ENCODE peak calls at places on chromosomes 5 and 9, in six cellular contexts. C is GM23248, W is A549, O is adrenal gland, X is neuronal stem cell, K is lung. G is an unnamed sample.

GRCh38 chr5:133669472-133669871 is 57.1 kb upstream of the FSTL4 start:
- DNase-seq in O (no peak), C (no peak), K (peak; percentile 14), W (no peak), X (no peak), G (no peak)

GRCh38 chr5:457195-457961 is 14.4 kb downstream of the EXOC3 start:
- DNase-seq in C (no peak), X (no peak), O (no peak), W (no peak), K (no peak), G (no peak)

GRCh38 chr5:32955814-32956213 is 244.7 kb downstream of the NPR3 start:
- DNase-seq in K (no peak), W (no peak), X (no peak), O (no peak), C (no peak), G (no peak)

GRCh38 chr9:19992556-19992955 is 203.7 kb upstream of the SLC24A2 start:
- DNase-seq in C (peak; percentile 86), W (no peak), X (no peak), K (no peak), O (no peak), G (no peak)

GRCh38 chr5:60844429-60844890 is 391 bp upstream of the ELOVL7 start:
- DNase-seq in X (no peak), O (peak; percentile 41), W (no peak), K (no peak), C (peak; percentile 41), G (no peak)

GRCh38 chr9:70134360-70134759 is 90.7 kb downstream of the MAMDC2 start:
- DNase-seq in W (no peak), O (no peak), K (no peak), C (no peak), X (no peak), G (no peak)

GRCh38 chr9:76082062-76082461 is 191.6 kb downstream of the PCSK5 start:
- DNase-seq in K (no peak), W (no peak), O (no peak), C (no peak), X (no peak), G (no peak)

GRCh38 chr9:72857632-72858011 is 95.2 kb downstream of the ALDH1A1 start:
- DNase-seq in K (no peak), X (no peak), C (no peak), W (peak; percentile 57), O (no peak), G (no peak)

GRCh38 chr5:113043491-113043931 is 66.9 kb downstream of the DCP2 start:
- DNase-seq in C (peak; percentile 40), X (no peak), W (no peak), O (peak; percentile 50), K (no peak), G (no peak)

GRCh38 chr5:168464214-168464613 is 22.1 kb upstream of the RARS1 start:
- DNase-seq in W (no peak), O (no peak), C (peak; percentile 8), K (no peak), X (no peak), G (no peak)

GRCh38 chr9:131697908-131698714 is 41.8 kb downstream of the RAPGEF1 start:
- DNase-seq in W (peak; percentile 37), K (no peak), C (no peak), X (no peak), O (peak; percentile 62), G (no peak)

GRCh38 chr5:166716856-166717492 is 1574.5 kb upstream of the WWC1 start:
- DNase-seq in C (no peak), O (no peak), W (no peak), X (no peak), K (no peak), G (no peak)

GRCh38 chr9:86730165-86730928 is 217.0 kb downstream of the GAS1 start:
- DNase-seq in C (peak; percentile 35), X (no peak), O (peak; percentile 42), W (no peak), K (no peak), G (no peak)

GRCh38 chr5:149073217-149073616 is 10.4 kb upstream of the SH3TC2 start:
- DNase-seq in W (peak; percentile 8), K (no peak), C (peak; percentile 16), X (no peak), O (no peak), G (no peak)

DNA sequence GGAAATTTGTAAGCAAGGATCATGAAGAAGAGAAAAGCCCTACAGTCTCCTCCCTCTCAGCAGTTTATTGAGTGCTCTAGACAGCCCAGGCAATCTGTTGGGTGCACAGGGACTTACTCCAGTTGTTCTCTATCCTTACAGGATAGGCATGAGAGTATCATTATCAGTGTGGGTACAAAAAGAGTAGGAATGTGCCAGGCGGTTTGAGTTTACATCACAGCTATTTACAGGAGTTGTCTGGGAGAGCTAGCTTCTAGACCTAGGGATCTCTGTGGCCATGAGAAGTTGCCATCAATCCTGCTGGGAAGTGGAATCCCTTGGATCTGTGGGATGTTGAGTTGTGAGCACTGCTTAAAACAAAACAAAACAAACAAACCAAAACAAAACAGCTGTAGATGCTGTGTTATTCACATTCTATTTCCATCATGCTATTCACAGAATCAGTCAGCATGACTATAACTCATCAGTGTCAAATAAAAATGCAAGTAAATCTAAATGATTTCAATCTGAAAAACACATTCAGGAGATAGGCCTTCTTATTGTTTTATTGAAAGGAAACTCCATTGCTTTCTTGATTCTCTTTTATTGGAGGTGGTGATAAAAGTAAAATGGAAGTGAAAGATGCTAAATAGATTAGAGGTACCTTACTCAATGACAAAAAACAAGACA is 552.4 kb upstream of the ZNF608 start:
- DNase-seq in O (no peak), C (no peak), K (no peak), W (no peak), X (no peak), G (no peak)
- H3K27ac ChIP-seq in O (no peak overlapping the region), C (no peak overlapping the region), K (no peak overlapping the region), W (no peak overlapping the region), X (no peak overlapping the region), G (no peak overlapping the region)

DNA sequence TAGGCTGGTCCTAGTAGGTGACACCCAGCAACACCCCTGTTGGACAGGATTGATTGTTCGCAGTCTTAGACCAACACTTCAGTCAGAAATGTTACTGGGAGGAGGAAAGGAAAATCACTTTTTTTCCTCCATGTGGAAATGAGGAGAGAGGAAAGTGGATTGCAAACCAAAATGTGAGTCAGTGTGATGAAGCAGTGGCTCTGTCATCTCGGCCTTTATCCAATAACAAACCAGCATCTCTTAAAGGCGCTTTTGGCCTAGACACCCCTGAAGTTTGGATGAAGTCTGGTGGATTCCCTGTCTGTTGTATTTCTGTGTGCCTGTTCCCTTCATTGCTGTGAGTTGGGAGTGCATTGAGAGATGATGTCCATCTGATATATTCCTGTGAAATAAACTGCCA is 16.7 kb downstream of the SLC46A2 start:
- DNase-seq in K (no peak), X (no peak), C (peak; percentile 57), O (no peak), W (no peak), G (no peak)
- H3K9me3 ChIP-seq in K (no peaks in the 10 kb centered on the region), X (no peaks in the 10 kb centered on the region), C (no peaks in the 10 kb centered on the region), O (no peaks in the 10 kb centered on the region), W (no peaks in the 10 kb centered on the region), G (no peaks in the 10 kb centered on the region)

DNA sequence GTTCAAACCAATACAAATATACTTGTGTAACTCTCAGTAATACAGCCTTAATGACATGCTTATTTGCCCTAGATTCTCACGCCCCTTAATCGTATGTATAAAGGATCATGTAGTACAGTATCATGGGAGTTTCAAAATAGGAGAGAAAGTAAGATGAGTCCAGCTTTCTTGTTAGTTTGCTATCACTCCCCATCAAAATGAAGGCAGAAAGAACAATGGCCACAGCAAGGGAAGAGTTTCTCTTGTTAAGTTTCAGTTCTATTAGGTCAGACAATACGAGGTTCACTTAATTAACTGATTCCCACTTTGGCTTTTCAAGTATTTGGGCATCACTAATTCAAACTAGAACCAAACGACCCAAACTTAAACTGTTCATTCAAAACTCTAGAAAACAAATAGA is 55.4 kb downstream of the CDC14B start:
- DNase-seq in K (no peak), C (no peak), W (no peak), X (no peak), O (no peak), G (no peak)
- H3K4me1 ChIP-seq in K (no peaks in the 10 kb centered on the region), C (peaks cover 10% of the 10 kb centered on the region), W (peaks cover 16% of the 10 kb centered on the region), X (peaks cover 9% of the 10 kb centered on the region), O (peaks cover 29% of the 10 kb centered on the region), G (peaks cover 5% of the 10 kb centered on the region)

GRCh38 chr5:96509313-96509712 is 76.3 kb upstream of the PCSK1 start:
- DNase-seq in C (peak; percentile 35), O (no peak), X (no peak), W (peak; percentile 83), K (no peak), G (no peak)
- H3K27ac ChIP-seq in C (peak overlapping the region; percentile 91), O (no peak overlapping the region), X (no peak overlapping the region), W (peak overlapping the region; percentile 92), K (no peak overlapping the region), G (peak overlapping the region; percentile 34)

GRCh38 chr5:83760579-83760978 is 39.9 kb upstream of the HAPLN1 start:
- DNase-seq in C (no peak), W (no peak), X (no peak), K (no peak), O (no peak), G (no peak)

GRCh38 chr5:83767409-83767992 is 46.8 kb upstream of the HAPLN1 start:
- DNase-seq in O (no peak), C (no peak), W (peak; percentile 10), K (no peak), X (peak; percentile 4), G (no peak)

GRCh38 chr5:83764101-83764500 is 43.4 kb upstream of the HAPLN1 start:
- DNase-seq in W (no peak), K (no peak), C (no peak), O (no peak), X (no peak), G (no peak)
- H3K9me3 ChIP-seq in W (peaks cover 19% of the 10 kb centered on the region), K (no peaks in the 10 kb centered on the region), C (peaks cover 5% of the 10 kb centered on the region), O (no peaks in the 10 kb centered on the region), X (peaks cover 21% of the 10 kb centered on the region), G (no peaks in the 10 kb centered on the region)

DNA sequence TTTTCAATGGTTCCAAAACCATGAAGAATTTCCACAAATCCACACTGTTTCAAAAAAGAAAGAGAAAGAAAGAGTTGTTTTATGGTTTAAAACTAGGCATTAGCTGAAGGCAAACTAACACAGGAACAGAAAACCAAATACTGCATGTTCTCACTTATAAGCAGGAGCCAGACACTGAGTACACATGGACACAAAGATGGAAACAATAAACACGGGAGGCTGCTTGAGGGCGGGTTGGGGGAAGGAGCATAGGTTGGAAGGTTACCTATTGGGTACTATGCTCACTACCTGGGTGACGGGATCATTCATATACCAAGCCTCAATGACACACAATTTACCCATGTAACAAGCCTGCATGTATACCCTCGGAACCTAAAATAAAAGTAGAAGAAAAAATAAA is 45.0 kb downstream of the SEMA6A start:
- DNase-seq in K (no peak), C (no peak), O (no peak), X (no peak), W (no peak), G (peak; percentile 64)
- H3K4me1 ChIP-seq in K (peaks cover 14% of the 10 kb centered on the region), C (no peaks in the 10 kb centered on the region), O (peaks cover 88% of the 10 kb centered on the region), X (peaks cover 3% of the 10 kb centered on the region), W (no peaks in the 10 kb centered on the region), G (peaks cover 6% of the 10 kb centered on the region)

DNA sequence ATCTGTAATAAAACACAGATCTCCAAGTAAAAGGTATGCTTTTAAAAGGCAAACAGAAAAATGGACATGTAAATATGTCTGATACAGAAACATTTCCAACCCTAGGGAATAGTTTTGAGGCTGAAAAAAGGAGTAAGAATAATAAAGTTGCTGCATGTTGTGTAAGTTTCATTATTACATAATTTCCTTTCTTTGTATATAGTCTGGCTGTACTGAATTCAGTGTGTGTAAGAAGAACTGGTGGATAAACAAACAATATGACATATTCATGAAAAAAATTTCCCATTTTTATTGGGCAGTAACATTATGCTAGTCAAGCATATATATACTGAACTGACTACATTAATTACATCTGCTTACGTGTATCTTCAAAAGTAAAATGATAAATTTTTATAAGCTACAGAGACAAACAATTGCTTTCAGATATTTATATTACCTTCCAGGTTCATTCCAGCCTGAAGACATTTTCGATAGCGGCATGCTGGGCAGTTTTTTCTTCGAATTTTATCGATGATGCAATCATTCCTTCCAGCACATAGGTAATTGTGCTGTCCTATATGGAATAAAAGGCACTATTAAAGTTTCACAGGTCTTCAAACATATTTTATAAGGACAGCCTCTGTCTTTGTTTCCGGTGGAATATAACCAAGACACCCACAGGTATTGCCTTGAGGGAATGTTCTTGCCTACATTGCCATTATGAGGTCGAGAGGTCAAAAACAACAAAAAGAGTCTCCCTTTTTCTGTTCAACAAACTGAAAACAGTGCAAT is 93.6 kb downstream of the NR3C1 start:
- DNase-seq in K (no peak), O (no peak), W (no peak), X (no peak), C (peak; percentile 40), G (no peak)
- H3K27ac ChIP-seq in K (no peak overlapping the region), O (no peak overlapping the region), W (peak overlapping the region; percentile 38), X (no peak overlapping the region), C (peak overlapping the region; percentile 68), G (no peak overlapping the region)

G was measured in colonic mucosa.